ENCODE peak calls at places on chromosomes 11 and 22, in seven cellular contexts. Q is activated T-cell treated with anti-CD3 and anti-CD28 coated beads for 1 hour; L is T-helper 1 cell; J is EH; B is stimulated activated naive CD4-positive, alpha-beta T cell; D is PC-3; V is WERI-Rb-1. X is an unnamed sample.

GRCh38 chr22:22060200-22061084 is 77.9 kb upstream of the TOP3B start:
- DNase-seq in Q (peak), L (peak), J (peak), B (no peak), D (peak), V (peak), X (peak)

GRCh38 chr11:1224109-1224485 is 1.2 kb downstream of the MUC5B start:
- DNase-seq in Q (no peak), L (no peak), J (no peak), B (no peak), D (peak), V (no peak), X (no peak)

GRCh38 chr11:17686185-17686980 is 33.0 kb upstream of the MYOD1 start:
- DNase-seq in Q (no peak), L (no peak), J (peak), B (no peak), D (no peak), V (peak), X (no peak)

GRCh38 chr11:134346101-134346975 is 14.6 kb downstream of the GLB1L2 start:
- DNase-seq in Q (no peak), L (no peak), J (no peak), B (no peak), D (no peak), V (no peak), X (no peak)

GRCh38 chr22:42608481-42609361 is 6.0 kb downstream of the POLDIP3 start:
- DNase-seq in Q (no peak), L (no peak), J (peak), B (no peak), D (peak), V (no peak), X (peak)

GRCh38 chr11:64298966-64299846 is 952 bp upstream of the CATSPERZ start:
- DNase-seq in Q (no peak), L (no peak), J (peak), B (no peak), D (no peak), V (no peak), X (no peak)

GRCh38 chr11:11816511-11817319 is 25.1 kb upstream of the USP47 start:
- DNase-seq in Q (no peak), L (no peak), J (peak), B (no peak), D (no peak), V (no peak), X (peak)

GRCh38 chr11:9617960-9618359 is 44.5 kb downstream of the WEE1 start:
- DNase-seq in Q (no peak), L (no peak), J (peak), B (no peak), D (no peak), V (no peak), X (peak)

GRCh38 chr11:332651-333480 is 12.2 kb upstream of the IFITM3 start:
- DNase-seq in Q (no peak), L (no peak), J (no peak), B (no peak), D (no peak), V (no peak), X (no peak)

GRCh38 chr11:70415642-70416395 is 17.5 kb downstream of the CTTN start:
- DNase-seq in Q (no peak), L (no peak), J (peak), B (no peak), D (no peak), V (no peak), X (peak)

GRCh38 chr11:111765984-111766833 is at the start of gene PPP2R1B:
- DNase-seq in Q (peak), L (peak), J (peak), B (peak), D (peak), V (peak), X (peak)

GRCh38 chr11:72589802-72590761 is 84.1 kb downstream of the PDE2A start:
- DNase-seq in Q (peak), L (peak), J (peak), B (peak), D (peak), V (peak), X (peak)

GRCh38 chr11:27088353-27088752 is 47.7 kb downstream of the BBOX1 start:
- DNase-seq in Q (no peak), L (no peak), J (no peak), B (no peak), D (no peak), V (no peak), X (no peak)

GRCh38 chr11:73521621-73522020 is 76.3 kb downstream of the FAM168A start:
- DNase-seq in Q (no peak), L (no peak), J (peak), B (no peak), D (peak), V (no peak), X (peak)

X was measured in fibroblast of mammary gland.